ENCODE peak calls at places on chromosomes 7 and 10, in seven cellular contexts. E is GM23338, J is HCT116, S is SK-N-SH, W is HL-60, T is K562, M is GM12878. N is an unnamed sample.

GRCh38 chr10:45355494-45355893 is 18.5 kb upstream of the ALOX5 start:
- DNase-seq in E (no peak), J (no peak), S (no peak), W (no peak), T (no peak), M (no peak), N (no peak)

GRCh38 chr10:78547397-78547796 is 513.7 kb downstream of the RPS24 start:
- DNase-seq in E (no peak), J (no peak), S (no peak), W (no peak), T (no peak), M (no peak), N (no peak)

GRCh38 chr10:99315853-99316252 is 13.3 kb upstream of the CNNM1 start:
- DNase-seq in E (no peak), J (no peak), S (no peak), W (no peak), T (no peak), M (no peak), N (no peak)

GRCh38 chr7:13953368-13953767 is 36.1 kb downstream of the ETV1 start:
- DNase-seq in E (peak; percentile 53), J (no peak), S (no peak), W (no peak), T (no peak), M (no peak), N (no peak)

GRCh38 chr10:124175701-124176100 is 82.3 kb upstream of the CHST15 start:
- DNase-seq in E (no peak), J (no peak), S (no peak), W (no peak), T (no peak), M (no peak), N (no peak)

GRCh38 chr10:132337019-132337418 is 5.0 kb downstream of the LRRC27 start:
- DNase-seq in E (peak; percentile 46), J (no peak), S (no peak), W (no peak), T (no peak), M (no peak), N (no peak)

GRCh38 chr7:43784030-43785001 is 25.8 kb downstream of the BLVRA start:
- DNase-seq in E (no peak), J (no peak), S (no peak), W (no peak), T (no peak), M (peak; percentile 82), N (no peak)

GRCh38 chr10:115969591-115969990 is 303.4 kb downstream of the GFRA1 start:
- DNase-seq in E (no peak), J (no peak), S (no peak), W (no peak), T (no peak), M (no peak), N (no peak)

GRCh38 chr10:74977913-74978847 is 133.3 kb upstream of the SAMD8 start:
- DNase-seq in E (no peak), J (no peak), S (no peak), W (no peak), T (no peak), M (peak; percentile 86), N (no peak)

GRCh38 chr10:120813085-120813484 is 38.1 kb upstream of the WDR11 start:
- DNase-seq in E (no peak), J (no peak), S (no peak), W (no peak), T (no peak), M (no peak), N (no peak)

GRCh38 chr7:28855538-28856217 is 102.5 kb downstream of the TRIL start:
- DNase-seq in E (no peak), J (peak; percentile 92), S (no peak), W (no peak), T (peak; percentile 16), M (no peak), N (no peak)

GRCh38 chr10:67772894-67773511 is 65.0 kb downstream of the DNAJC12 start:
- DNase-seq in E (no peak), J (no peak), S (no peak), W (peak; percentile 68), T (no peak), M (peak; percentile 90), N (no peak)

GRCh38 chr10:84205049-84205852 is 10.9 kb downstream of the CDHR1 start:
- DNase-seq in E (peak; percentile 84), J (peak; percentile 37), S (peak; percentile 83), W (peak; percentile 31), T (peak; percentile 77), M (peak; percentile 27), N (peak; percentile 55)

GRCh38 chr10:22183771-22184466 is 33.9 kb downstream of the EBLN1 start:
- DNase-seq in E (peak; percentile 8), J (no peak), S (no peak), W (no peak), T (no peak), M (no peak), N (no peak)

GRCh38 chr10:73439605-73440298 is 6.4 kb upstream of the MSS51 start:
- DNase-seq in E (no peak), J (no peak), S (no peak), W (no peak), T (no peak), M (no peak), N (no peak)

GRCh38 chr7:144069953-144070352 is 342 bp downstream of the OR2A25 start:
- DNase-seq in E (no peak), J (no peak), S (no peak), W (no peak), T (peak; percentile 32), M (no peak), N (no peak)

DNA sequence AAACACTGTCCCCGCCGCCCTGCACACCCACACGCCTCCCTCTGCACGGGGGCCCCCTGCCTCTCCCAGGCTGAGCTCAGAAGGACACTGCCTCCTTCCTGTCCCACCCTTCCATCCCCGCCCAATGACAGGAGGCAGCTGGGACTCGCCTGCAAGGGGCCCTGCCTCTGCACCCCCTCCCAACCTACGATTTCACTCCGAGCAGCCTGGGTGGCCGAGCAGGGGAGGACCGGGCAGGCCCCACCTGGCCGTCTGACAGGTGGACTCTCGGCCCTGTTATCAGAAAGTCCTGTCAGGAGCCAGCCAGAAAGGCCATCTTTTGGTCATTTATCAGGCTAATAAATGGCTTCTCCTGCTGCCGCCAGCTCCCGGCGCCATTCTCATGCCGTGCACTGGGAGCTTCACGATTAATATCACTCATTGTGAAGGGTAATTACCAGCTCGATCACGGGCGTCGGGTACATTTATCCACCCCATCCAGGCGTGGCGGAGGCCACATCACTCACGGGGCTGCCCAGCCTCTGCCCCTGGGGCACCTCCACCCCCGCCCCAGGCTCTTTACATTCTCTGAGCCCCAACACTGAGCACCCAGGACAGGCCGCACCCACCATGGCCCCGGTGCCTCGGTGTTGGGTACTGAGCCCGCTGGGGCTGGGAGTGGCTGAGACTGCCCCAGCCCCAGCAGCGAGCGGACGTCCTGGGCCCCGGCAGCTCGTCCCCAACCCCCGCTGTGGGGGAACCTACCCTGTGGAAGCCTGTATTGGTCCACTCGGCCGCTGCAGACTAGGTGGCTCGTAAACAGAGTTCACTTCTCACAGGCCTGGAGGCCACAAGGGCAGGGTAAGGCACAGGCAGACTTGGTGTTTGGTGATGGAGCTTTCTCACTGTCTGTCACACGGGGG is 183.8 kb downstream of the ELFN1 start:
- DNase-seq in E (no peak), J (no peak), S (no peak), W (no peak), T (peak; percentile 84), M (no peak), N (no peak)
- TF ChIP-seq REST in E (no peak), J (no peak), S (no peak), W (no peak), T (no peak), M (no peak), N (no peak)

DNA sequence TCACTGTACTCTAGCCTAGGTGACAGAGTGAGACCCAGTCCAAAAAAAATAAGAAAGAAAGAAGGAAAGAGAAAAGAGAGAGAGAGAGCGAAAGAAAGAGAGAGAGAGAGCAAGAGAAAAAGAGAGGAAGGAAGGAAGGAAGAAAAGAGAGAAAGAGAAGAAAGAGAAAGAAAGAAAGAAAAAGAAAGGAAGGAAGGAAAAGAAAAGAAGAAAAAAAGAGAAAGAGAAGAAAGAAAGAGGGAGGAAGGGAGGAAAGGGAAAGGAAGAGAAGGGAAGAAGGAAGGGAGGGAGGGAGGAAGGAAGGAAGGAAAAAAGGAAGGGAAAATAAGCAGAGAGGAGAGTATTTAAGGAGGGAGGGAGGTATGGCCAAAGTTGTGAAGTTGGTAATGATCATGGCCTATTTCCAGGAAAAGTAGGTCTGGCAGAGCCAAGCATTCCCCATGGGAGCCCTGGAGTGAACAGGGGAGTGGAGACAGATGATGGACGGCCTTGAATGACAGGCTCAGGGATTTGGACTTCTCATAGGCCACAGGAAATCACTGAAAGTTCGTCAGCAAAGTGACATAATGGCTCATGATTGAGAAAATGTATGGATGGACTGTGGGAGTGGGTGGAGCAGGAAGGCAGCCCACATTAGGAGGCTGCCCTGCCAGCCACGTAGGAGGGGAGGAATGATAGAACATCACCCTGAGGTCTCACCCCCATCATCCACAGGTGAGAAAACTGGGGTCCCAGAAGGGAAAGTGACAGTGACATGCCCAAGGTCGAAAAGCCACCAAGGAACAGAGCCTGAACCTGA is 44.7 kb upstream of the CUX1 start:
- DNase-seq in E (no peak), J (no peak), S (no peak), W (no peak), T (no peak), M (no peak), N (no peak)
- TF ChIP-seq CTCF in E (no peak), J (no peak), S (no peak), W (no peak), T (no peak), M (no peak), N (no peak)

GRCh38 chr7:27183682-27184341 is 1.2 kb downstream of the HOXA11 start:
- DNase-seq in E (no peak), J (no peak), S (peak; percentile 75), W (no peak), T (no peak), M (no peak), N (no peak)

GRCh38 chr7:27186450-27187157 is 1.6 kb upstream of the HOXA11 start:
- DNase-seq in E (no peak), J (no peak), S (no peak), W (no peak), T (no peak), M (no peak), N (no peak)

GRCh38 chr7:27185708-27186449 is 847 bp upstream of the HOXA11 start:
- DNase-seq in E (no peak), J (no peak), S (no peak), W (no peak), T (no peak), M (no peak), N (no peak)

GRCh38 chr7:27184342-27185012 is 555 bp downstream of the HOXA11 start:
- DNase-seq in E (peak; percentile 76), J (no peak), S (peak; percentile 71), W (no peak), T (no peak), M (no peak), N (no peak)

GRCh38 chr7:27185013-27185707 is at the start of gene HOXA11:
- DNase-seq in E (no peak), J (no peak), S (no peak), W (peak; percentile 88), T (no peak), M (no peak), N (no peak)
- TF ChIP-seq POLR2AphosphoS5 in E (no peak), J (peak; percentile 68), S (no peak), W (no peak), T (no peak), M (no peak), N (no peak)

DNA sequence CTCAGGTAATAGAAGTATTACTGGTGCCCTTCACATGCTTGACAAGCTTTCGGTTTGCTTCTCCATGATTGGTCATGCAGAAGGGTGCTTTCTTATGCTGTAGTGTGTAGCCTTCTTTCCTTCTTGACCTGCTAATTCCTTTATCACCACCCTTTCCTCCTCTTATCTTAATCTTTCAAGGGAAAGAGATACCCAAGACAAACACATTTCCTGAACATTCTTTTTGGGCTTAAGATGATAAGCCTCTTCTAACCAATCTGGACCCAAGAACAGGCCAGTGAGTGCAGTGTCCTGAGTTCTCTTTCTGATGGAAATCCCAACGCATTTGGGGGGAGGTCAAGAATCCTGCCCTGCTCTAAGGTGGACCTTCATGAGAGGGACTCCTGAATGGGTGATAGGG is 33.8 kb downstream of the BMPER start:
- DNase-seq in E (no peak), J (no peak), S (no peak), W (no peak), T (no peak), M (no peak), N (no peak)
- TF ChIP-seq REST in E (no peak), J (no peak), S (no peak), W (no peak), T (no peak), M (no peak), N (no peak)

N was measured in Panc1.